ENCODE peak calls at places on chromosome 4, in four cellular contexts. U, R, Z and T are unnamed samples.

GRCh38 chr4:127685292-127685691 is 44.9 kb upstream of the SLC25A31 start:
- DNase-seq in R (no peak), Z (no peak), U (no peak), T (peak; percentile 36)

GRCh38 chr4:14837860-14838259 is 164.4 kb upstream of the CPEB2 start:
- DNase-seq in Z (no peak), R (no peak), U (no peak), T (no peak)

GRCh38 chr4:140875751-140876389 is 119.7 kb upstream of the TBC1D9 start:
- DNase-seq in U (no peak), R (no peak), Z (no peak), T (no peak)

GRCh38 chr4:6892190-6892908 is 17.3 kb upstream of the TBC1D14 start:
- DNase-seq in U (peak; percentile 71), Z (no peak), R (no peak), T (peak; percentile 69)

GRCh38 chr4:123555500-123556273 is 159.1 kb downstream of the SPRY1 start:
- DNase-seq in R (peak; percentile 95), Z (peak; percentile 86), U (peak; percentile 94), T (peak; percentile 86)

GRCh38 chr4:151158979-151159378 is 59.6 kb downstream of the RPS3A start:
- DNase-seq in Z (no peak), R (no peak), U (no peak), T (no peak)

GRCh38 chr4:96193061-96193460 is 353.2 kb downstream of the PDHA2 start:
- DNase-seq in Z (no peak), R (no peak), U (no peak), T (no peak)

GRCh38 chr4:112031712-112032328 is 113.4 kb upstream of the FAM241A start:
- DNase-seq in Z (peak; percentile 20), R (no peak), U (peak; percentile 74), T (peak; percentile 78)

GRCh38 chr4:53702334-53703266 is 111.3 kb upstream of the LNX1 start:
- DNase-seq in R (peak; percentile 87), Z (peak; percentile 59), U (peak; percentile 86), T (peak; percentile 90)

GRCh38 chr4:43233321-43233720 is 340.8 kb downstream of the GRXCR1 start:
- DNase-seq in U (no peak), R (no peak), Z (no peak), T (no peak)

GRCh38 chr4:76897522-76898384 is at the start of gene SOWAHB:
- DNase-seq in U (no peak), Z (peak; percentile 86), R (peak; percentile 66), T (no peak)

GRCh38 chr4:7771056-7771455 is 168.6 kb downstream of the AFAP1 start:
- DNase-seq in R (peak; percentile 27), U (no peak), Z (no peak), T (no peak)

GRCh38 chr4:13711233-13711775 is 83.8 kb upstream of the BOD1L1 start:
- DNase-seq in U (no peak), R (no peak), Z (no peak), T (no peak)

GRCh38 chr4:168880811-168881595 is 129.1 kb downstream of the CBR4 start:
- DNase-seq in R (no peak), U (no peak), Z (no peak), T (no peak)

GRCh38 chr4:2073808-2074481 is 14.8 kb downstream of the NAT8L start:
- DNase-seq in R (peak; percentile 51), Z (no peak), U (no peak), T (no peak)

GRCh38 chr4:169346840-169347239 is 76.1 kb upstream of the SH3RF1 start:
- DNase-seq in Z (no peak), R (no peak), U (no peak), T (no peak)

GRCh38 chr4:38664704-38665401 is 854 bp downstream of the KLF3 start:
- DNase-seq in R (peak; percentile 85), U (peak; percentile 56), Z (peak; percentile 47), T (peak; percentile 65)

GRCh38 chr4:81030617-81031388 is at the start of gene BMP3:
- DNase-seq in Z (peak; percentile 20), R (no peak), U (peak; percentile 48), T (peak; percentile 57)

GRCh38 chr4:66489783-66490452 is 819.6 kb upstream of the EPHA5 start:
- DNase-seq in Z (peak; percentile 2), R (no peak), U (peak; percentile 4), T (no peak)

GRCh38 chr4:66956852-66957251 is 588.5 kb downstream of the CENPC start:
- DNase-seq in Z (no peak), R (peak; percentile 50), U (no peak), T (no peak)

GRCh38 chr4:185470503-185471195 is 884 bp downstream of the CCDC110 start:
- DNase-seq in U (peak; percentile 20), R (peak; percentile 82), Z (peak; percentile 61), T (peak; percentile 29)

GRCh38 chr4:9867746-9868425 is 86.5 kb downstream of the DRD5 start:
- DNase-seq in U (no peak), Z (no peak), R (no peak), T (no peak)

GRCh38 chr4:183404016-183404415 is 40.4 kb upstream of the CDKN2AIP start:
- DNase-seq in R (no peak), U (no peak), Z (no peak), T (peak; percentile 35)

GRCh38 chr4:185541251-185541671 is 6.0 kb upstream of the PDLIM3 start:
- DNase-seq in U (peak; percentile 66), R (peak; percentile 87), Z (no peak), T (no peak)

GRCh38 chr4:79987401-79987800 is 85.6 kb downstream of the ANTXR2 start:
- DNase-seq in R (no peak), U (no peak), Z (no peak), T (peak; percentile 9)

GRCh38 chr4:524196-524595 is 25.2 kb downstream of the PIGG start:
- DNase-seq in R (no peak), Z (no peak), U (no peak), T (no peak)

GRCh38 chr4:113881256-113881655 is 98.2 kb downstream of the ARSJ start:
- DNase-seq in R (no peak), Z (no peak), U (peak; percentile 25), T (peak; percentile 14)

GRCh38 chr4:184262901-184263300 is 45.2 kb upstream of the ENPP6 start:
- DNase-seq in U (no peak), Z (no peak), R (no peak), T (peak; percentile 59)

GRCh38 chr4:163473130-163473529 is 424 bp downstream of the TKTL2 start:
- DNase-seq in R (no peak), Z (no peak), U (no peak), T (no peak)

GRCh38 chr4:140004580-140005314 is 149.2 kb downstream of the MAML3 start:
- DNase-seq in Z (no peak), R (peak; percentile 69), U (peak; percentile 51), T (peak; percentile 76)

GRCh38 chr4:135177323-135177722 is 975.7 kb upstream of the PABPC4L start:
- DNase-seq in R (no peak), Z (no peak), U (no peak), T (no peak)

GRCh38 chr4:168711197-168712120 is 214.6 kb downstream of the PALLD start:
- DNase-seq in U (peak; percentile 57), R (peak; percentile 80), Z (no peak), T (peak; percentile 76)

GRCh38 chr4:76017056-76017686 is 6.1 kb downstream of the CXCL10 start:
- DNase-seq in U (no peak), R (no peak), Z (no peak), T (no peak)

GRCh38 chr4:121071640-121072037 is 696 bp downstream of the NDNF start:
- DNase-seq in R (no peak), U (no peak), Z (no peak), T (no peak)

GRCh38 chr4:183409956-183410355 is 34.5 kb upstream of the CDKN2AIP start:
- DNase-seq in U (no peak), Z (no peak), R (no peak), T (no peak)

GRCh38 chr4:152536545-152537182 is 772 bp upstream of the FBXW7 start:
- DNase-seq in U (peak; percentile 55), R (peak; percentile 67), Z (no peak), T (peak; percentile 67)

DNA sequence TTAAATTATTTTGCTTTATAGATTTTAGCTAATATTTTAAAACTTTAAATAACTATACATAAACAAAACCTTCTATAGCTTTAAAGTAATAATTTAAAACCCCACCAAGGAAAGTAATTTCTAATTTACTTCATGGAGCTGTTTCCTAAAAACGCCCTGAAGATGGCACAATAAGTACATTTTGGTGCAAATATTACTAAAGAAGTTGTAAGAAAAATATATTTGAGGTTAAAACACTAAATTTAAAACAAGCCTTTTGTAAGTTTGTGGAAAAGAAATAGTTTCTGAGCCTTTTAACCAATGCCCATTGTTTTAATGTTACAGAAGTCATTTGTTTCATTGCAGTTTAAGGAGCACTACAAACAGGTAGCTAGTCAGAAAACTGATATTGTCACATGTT is 137.4 kb upstream of the AGA start:
- DNase-seq in R (no peak), U (peak; percentile 54), Z (no peak), T (peak; percentile 3)
- TF ChIP-seq CTCF in R (no peak), U (peak; percentile 40), Z (no peak), T (peak; percentile 17)

DNA sequence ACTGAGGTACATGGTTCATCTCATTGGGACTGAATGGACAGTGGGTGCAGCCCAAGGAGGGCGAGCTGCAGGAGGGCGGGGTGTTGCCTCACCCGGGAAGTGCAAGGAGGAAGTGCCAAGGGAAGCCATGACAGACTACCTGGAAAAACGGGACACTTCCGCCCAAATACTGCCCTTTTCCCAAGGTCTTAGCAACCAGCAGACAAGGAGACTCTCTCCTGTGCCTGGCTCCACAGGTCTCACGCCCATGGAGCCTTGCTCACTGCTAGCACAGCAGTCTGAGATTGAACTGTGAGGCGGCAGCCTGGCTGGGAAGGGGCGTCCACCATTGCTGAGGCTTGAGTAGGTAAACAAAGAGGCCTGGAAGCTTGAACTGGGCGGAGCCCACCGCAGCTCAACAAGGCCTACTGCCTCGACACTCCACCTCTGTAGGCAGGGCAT is 14.7 kb upstream of the USP53 start:
- DNase-seq in U (no peak), R (no peak), Z (no peak), T (no peak)
- TF ChIP-seq CTCF in U (no peak), R (no peak), Z (no peak), T (no peak)

DNA sequence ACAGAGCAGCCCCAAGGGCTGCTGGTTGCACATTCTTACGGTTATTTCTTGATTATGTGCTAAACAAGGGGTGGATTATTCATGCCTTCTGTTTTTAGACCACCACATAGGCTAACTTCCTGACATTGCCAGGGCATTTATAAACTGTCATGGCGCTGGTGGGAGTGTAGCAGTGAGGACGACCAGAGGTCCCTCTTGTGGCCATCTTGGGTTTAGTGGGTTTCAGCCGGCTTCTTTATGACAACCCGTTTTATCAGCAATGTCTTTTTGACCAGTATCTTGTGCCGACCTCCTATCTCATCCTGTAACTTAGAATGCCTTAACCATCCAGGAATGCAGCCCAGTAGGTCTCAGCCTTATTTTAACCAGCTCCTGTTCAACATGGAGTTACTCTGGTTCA is 212.4 kb upstream of the GRID2 start:
- DNase-seq in Z (peak; percentile 22), U (no peak), R (no peak), T (no peak)
- TF ChIP-seq CTCF in Z (peak; percentile 46), U (no peak), R (no peak), T (no peak)

GRCh38 chr4:71107732-71108131 is 114.3 kb downstream of the DCK start:
- DNase-seq in R (no peak), Z (no peak), U (no peak), T (no peak)

GRCh38 chr4:71110499-71110898 is 117.0 kb downstream of the DCK start:
- DNase-seq in R (no peak), Z (no peak), U (no peak), T (no peak)

DNA sequence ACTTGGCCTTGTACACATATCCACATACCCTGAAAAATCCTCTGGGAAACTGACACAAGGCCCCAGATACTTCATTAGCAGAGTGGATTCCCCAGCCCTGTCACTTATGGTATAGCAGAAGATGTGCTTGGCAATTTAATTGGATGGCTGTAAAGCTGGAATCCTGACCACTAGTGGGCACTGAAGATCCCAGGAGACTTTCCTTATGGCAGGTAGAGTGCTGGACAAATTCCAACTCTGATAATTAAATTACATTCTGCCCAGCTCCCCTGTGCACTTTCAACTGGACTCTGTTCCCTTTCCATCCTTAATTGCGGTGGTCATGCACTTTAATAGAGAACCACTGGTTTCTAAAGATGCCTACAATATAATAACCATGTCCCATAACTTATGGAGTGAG is 119.8 kb downstream of the DCK start:
- DNase-seq in R (no peak), Z (no peak), U (no peak), T (no peak)
- TF ChIP-seq CTCF in R (no peak), Z (peak; percentile 36), U (peak; percentile 9), T (no peak)